ENCODE peak calls at places on chromosome 2, in four cellular contexts. R is small intestine, D is psoas muscle, J is left lung. P is an unnamed sample.

GRCh38 chr2:120748310-120748709 is 12.6 kb downstream of the GLI2 start:
- DNase-seq in R (no peak), D (no peak), J (no peak), P (no peak)

GRCh38 chr2:46878886-46879285 is 36.7 kb downstream of the MCFD2 start:
- DNase-seq in R (no peak), D (peak), J (peak), P (no peak)

GRCh38 chr2:16141641-16141921 is 201.2 kb downstream of the MYCN start:
- DNase-seq in R (peak), D (no peak), J (no peak), P (no peak)

GRCh38 chr2:10137053-10137843 is 14.7 kb downstream of the RRM2 start:
- DNase-seq in R (no peak), D (no peak), J (no peak), P (peak)

GRCh38 chr2:58428553-58429284 is 187.6 kb upstream of the FANCL start:
- DNase-seq in R (no peak), D (no peak), J (peak), P (peak)

GRCh38 chr2:95024306-95024880 is 1.1 kb upstream of the MAL start:
- DNase-seq in R (no peak), D (no peak), J (no peak), P (no peak)

GRCh38 chr2:134818321-134818720 is 20.1 kb upstream of the ACMSD start:
- DNase-seq in R (peak), D (no peak), J (no peak), P (peak)

GRCh38 chr2:109659356-109660045 is 45.3 kb downstream of the SOWAHC start:
- DNase-seq in R (no peak), D (no peak), J (no peak), P (no peak)

GRCh38 chr2:111617804-111618576 is 266.0 kb downstream of the ANAPC1 start:
- DNase-seq in R (no peak), D (peak), J (peak), P (no peak)

GRCh38 chr2:20225294-20226151 is 593 bp upstream of the SDC1 start:
- DNase-seq in R (peak), D (peak), J (peak), P (peak)

GRCh38 chr2:20050712-20051517 is 513 bp downstream of the LAPTM4A start:
- DNase-seq in R (peak), D (no peak), J (no peak), P (peak)

GRCh38 chr2:113276906-113277425 is 1.8 kb downstream of the PAX8 start:
- DNase-seq in R (no peak), D (no peak), J (no peak), P (no peak)

GRCh38 chr2:111930875-111931274 is 32.5 kb downstream of the MERTK start:
- DNase-seq in R (no peak), D (no peak), J (no peak), P (no peak)

GRCh38 chr2:23636412-23636811 is 251.4 kb downstream of the KLHL29 start:
- DNase-seq in R (no peak), D (peak), J (peak), P (no peak)

GRCh38 chr2:55159037-55159651 is 72.9 kb downstream of the CLHC1 start:
- DNase-seq in R (peak), D (peak), J (no peak), P (peak)

GRCh38 chr2:63856302-63856600 is 14.6 kb downstream of the UGP2 start:
- DNase-seq in R (peak), D (no peak), J (no peak), P (no peak)

GRCh38 chr2:150484006-150484405 is 3.5 kb downstream of the RND3 start:
- DNase-seq in R (peak), D (no peak), J (no peak), P (no peak)

GRCh38 chr2:165969227-165969626 is 15.7 kb upstream of the TTC21B start:
- DNase-seq in R (no peak), D (no peak), J (no peak), P (no peak)

GRCh38 chr2:228646061-228646460 is 464.6 kb upstream of the SPHKAP start:
- DNase-seq in R (no peak), D (no peak), J (no peak), P (no peak)

GRCh38 chr2:172119089-172119488 is 16.4 kb upstream of the DLX2 start:
- DNase-seq in R (no peak), D (no peak), J (no peak), P (no peak)

GRCh38 chr2:222318712-222319575 is 20.1 kb upstream of the PAX3 start:
- DNase-seq in R (no peak), D (no peak), J (peak), P (no peak)

GRCh38 chr2:73297151-73297559 is 3.8 kb upstream of the EGR4 start:
- DNase-seq in R (no peak), D (no peak), J (no peak), P (no peak)

GRCh38 chr2:105929506-105929905 is 184.8 kb downstream of the NCK2 start:
- DNase-seq in R (peak), D (no peak), J (no peak), P (no peak)

GRCh38 chr2:223537669-223538601 is 64.2 kb downstream of the SCG2 start:
- DNase-seq in R (no peak), D (no peak), J (no peak), P (no peak)

GRCh38 chr2:215431778-215432758 is 3.8 kb downstream of the FN1 start:
- DNase-seq in R (no peak), D (no peak), J (no peak), P (no peak)

GRCh38 chr2:100928235-100928634 is 73.9 kb upstream of the RPL31 start:
- DNase-seq in R (no peak), D (no peak), J (no peak), P (no peak)

GRCh38 chr2:3210257-3210656 is 167.4 kb downstream of the EIPR1 start:
- DNase-seq in R (no peak), D (no peak), J (no peak), P (no peak)

GRCh38 chr2:30930716-30931115 is 123.5 kb upstream of the CAPN13 start:
- DNase-seq in R (no peak), D (no peak), J (no peak), P (no peak)

GRCh38 chr2:64330281-64330680 is 123.7 kb upstream of the LGALSL start:
- DNase-seq in R (no peak), D (no peak), J (no peak), P (no peak)

GRCh38 chr2:232351686-232352510 is 26.7 kb upstream of the ALPP start:
- DNase-seq in R (no peak), D (no peak), J (peak), P (no peak)

GRCh38 chr2:23788100-23788499 is 138.8 kb downstream of the ATAD2B start:
- DNase-seq in R (peak), D (no peak), J (no peak), P (no peak)

GRCh38 chr2:133986076-133986837 is 267.6 kb upstream of the MGAT5 start:
- DNase-seq in R (peak), D (no peak), J (no peak), P (no peak)

GRCh38 chr2:19329445-19329844 is 29.0 kb downstream of the OSR1 start:
- DNase-seq in R (no peak), D (no peak), J (no peak), P (no peak)

DNA sequence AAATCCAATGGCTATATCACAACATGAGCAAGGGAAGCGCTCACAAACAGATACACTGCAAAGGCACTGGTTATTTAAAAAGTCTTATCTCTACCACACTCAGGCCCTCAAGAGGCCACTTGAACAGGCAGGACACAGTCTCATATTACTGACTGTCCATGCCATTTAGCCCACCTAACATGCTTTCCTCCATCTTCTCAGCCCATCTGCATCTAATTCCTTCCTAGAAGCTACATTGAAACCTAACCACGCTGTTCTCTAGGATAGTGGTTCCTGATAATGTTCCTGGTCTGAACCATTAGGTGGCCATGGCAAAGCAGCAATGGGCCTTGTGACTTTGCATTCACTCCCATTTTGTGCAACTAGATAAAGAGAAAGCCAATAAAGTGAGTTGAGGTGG is 22.5 kb upstream of the NEB start:
- DNase-seq in R (no peak), D (no peak), J (no peak), P (no peak)
- H3K4me3 ChIP-seq in R (no peak), D (no peak), J (no peak), P (no peak)

GRCh38 chr2:236662231-236663160 is 92.9 kb downstream of the ACKR3 start:
- DNase-seq in R (no peak), D (no peak), J (no peak), P (no peak)

GRCh38 chr2:236663267-236663666 is 93.6 kb downstream of the ACKR3 start:
- DNase-seq in R (no peak), D (peak), J (no peak), P (peak)

GRCh38 chr2:236661064-236661761 is 91.6 kb downstream of the ACKR3 start:
- DNase-seq in R (no peak), D (no peak), J (no peak), P (no peak)

GRCh38 chr2:236663671-236664101 is 94.1 kb downstream of the ACKR3 start:
- DNase-seq in R (no peak), D (peak), J (no peak), P (peak)

DNA sequence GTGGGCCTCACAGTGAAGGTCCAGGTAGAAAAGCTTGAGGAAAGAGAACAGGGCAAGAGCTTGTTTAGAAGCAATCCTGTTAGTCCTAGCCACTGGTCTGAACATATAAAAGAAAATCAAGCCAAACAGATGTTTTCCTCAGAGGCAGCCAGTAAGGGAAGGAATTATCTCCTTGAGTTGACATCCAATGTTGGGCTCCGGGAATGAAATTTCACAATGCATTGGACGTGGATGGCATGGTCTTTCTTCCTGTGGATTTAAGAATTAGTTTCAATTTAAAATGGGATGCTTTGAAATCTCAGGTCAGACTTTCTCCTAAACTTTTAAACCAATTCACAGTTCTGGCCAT is 92.1 kb downstream of the ACKR3 start:
- DNase-seq in R (no peak), D (no peak), J (no peak), P (no peak)
- H3K4me3 ChIP-seq in R (no peak), D (no peak), J (no peak), P (no peak)

GRCh38 chr2:231059756-231060155 is 3.1 kb downstream of the PSMD1 start:
- DNase-seq in R (no peak), D (no peak), J (no peak), P (no peak)

GRCh38 chr2:231056453-231057416 is at the start of gene PSMD1:
- DNase-seq in R (peak), D (peak), J (peak), P (peak)

GRCh38 chr2:231062776-231063175 is 6.1 kb downstream of the PSMD1 start:
- DNase-seq in R (no peak), D (no peak), J (no peak), P (no peak)

GRCh38 chr2:231057590-231057989 is 923 bp downstream of the PSMD1 start:
- DNase-seq in R (no peak), D (no peak), J (no peak), P (no peak)

GRCh38 chr2:231058761-231059550 is 2.3 kb downstream of the PSMD1 start:
- DNase-seq in R (peak), D (no peak), J (no peak), P (no peak)
- H3K4me3 ChIP-seq in R (no peak), D (peak), J (peak), P (no peak)

GRCh38 chr2:160062283-160063005 is at the start of gene PLA2R1:
- DNase-seq in R (peak), D (peak), J (peak), P (peak)
- H3K4me3 ChIP-seq in R (peak), D (peak), J (peak), P (peak)

P was measured in pancreas.